ENCODE peak calls at places on chromosome 13, in five cellular contexts. X, B, O, U and A are unnamed samples.

GRCh38 chr13:93847162-93847561 is 620.6 kb downstream of the GPC6 start:
- DNase-seq in O (no peak), B (peak), X (no peak), U (peak), A (no peak)

GRCh38 chr13:23512762-23513395 is 57.3 kb upstream of the TNFRSF19 start:
- DNase-seq in U (no peak), X (no peak), O (no peak), B (no peak), A (no peak)

GRCh38 chr13:91693466-91693865 is 295.0 kb downstream of the GPC5 start:
- DNase-seq in U (no peak), X (no peak), B (no peak), O (no peak), A (no peak)

GRCh38 chr13:102145750-102146149 is 256.1 kb downstream of the FGF14 start:
- DNase-seq in U (no peak), B (no peak), O (no peak), X (no peak), A (no peak)

GRCh38 chr13:44048326-44048725 is 168.6 kb downstream of the LACC1 start:
- DNase-seq in U (peak), B (no peak), X (no peak), O (no peak), A (no peak)

GRCh38 chr13:73057284-73058025 is 1.4 kb upstream of the KLF5 start:
- DNase-seq in U (no peak), B (no peak), O (no peak), X (no peak), A (no peak)

GRCh38 chr13:99614465-99614885 is 113.2 kb downstream of the TM9SF2 start:
- DNase-seq in X (no peak), O (no peak), U (peak), B (no peak), A (no peak)

GRCh38 chr13:49810825-49811526 is 18.5 kb upstream of the KPNA3 start:
- DNase-seq in O (no peak), X (no peak), B (peak), U (peak), A (no peak)

GRCh38 chr13:60583196-60583908 is 186.3 kb downstream of the TDRD3 start:
- DNase-seq in U (peak), X (no peak), O (no peak), B (peak), A (no peak)

GRCh38 chr13:37492741-37493514 is 105.6 kb downstream of the POSTN start:
- DNase-seq in O (no peak), B (peak), U (peak), X (no peak), A (no peak)

GRCh38 chr13:111645598-111646463 is 325.4 kb downstream of the TEX29 start:
- DNase-seq in U (no peak), X (no peak), B (no peak), O (no peak), A (no peak)

GRCh38 chr13:20370815-20371421 is 138.8 kb upstream of the GJB6 start:
- DNase-seq in O (no peak), X (no peak), B (no peak), U (no peak), A (no peak)

GRCh38 chr13:101289764-101290163 is 126.5 kb downstream of the NALCN start:
- DNase-seq in B (peak), U (peak), O (no peak), X (no peak), A (no peak)

GRCh38 chr13:75175575-75175974 is 306.4 kb downstream of the TBC1D4 start:
- DNase-seq in X (no peak), O (no peak), U (no peak), B (no peak), A (no peak)

GRCh38 chr13:76825415-76825814 is 60.8 kb downstream of the KCTD12 start:
- DNase-seq in X (no peak), O (no peak), B (peak), U (peak), A (no peak)

GRCh38 chr13:38979891-38980627 is 10.6 kb downstream of the STOML3 start:
- DNase-seq in U (peak), X (no peak), O (no peak), B (peak), A (no peak)

GRCh38 chr13:40653558-40654318 is 12.7 kb downstream of the FOXO1 start:
- DNase-seq in U (peak), O (no peak), B (peak), X (no peak), A (no peak)

GRCh38 chr13:38951525-38952313 is 38.9 kb downstream of the STOML3 start:
- DNase-seq in B (no peak), O (no peak), U (no peak), X (no peak), A (no peak)

GRCh38 chr13:48093588-48093987 is 1.3 kb downstream of the MED4 start:
- DNase-seq in O (no peak), B (no peak), U (no peak), X (no peak), A (no peak)
- H3K4me3 ChIP-seq in O (peak), B (peak), U (peak), X (peak), A (peak)

GRCh38 chr13:51559916-51560315 is 24.3 kb upstream of the WDFY2 start:
- DNase-seq in B (no peak), O (no peak), U (no peak), X (no peak), A (no peak)
- H3K4me3 ChIP-seq in B (no peak), O (no peak), U (no peak), X (no peak), A (no peak)

DNA sequence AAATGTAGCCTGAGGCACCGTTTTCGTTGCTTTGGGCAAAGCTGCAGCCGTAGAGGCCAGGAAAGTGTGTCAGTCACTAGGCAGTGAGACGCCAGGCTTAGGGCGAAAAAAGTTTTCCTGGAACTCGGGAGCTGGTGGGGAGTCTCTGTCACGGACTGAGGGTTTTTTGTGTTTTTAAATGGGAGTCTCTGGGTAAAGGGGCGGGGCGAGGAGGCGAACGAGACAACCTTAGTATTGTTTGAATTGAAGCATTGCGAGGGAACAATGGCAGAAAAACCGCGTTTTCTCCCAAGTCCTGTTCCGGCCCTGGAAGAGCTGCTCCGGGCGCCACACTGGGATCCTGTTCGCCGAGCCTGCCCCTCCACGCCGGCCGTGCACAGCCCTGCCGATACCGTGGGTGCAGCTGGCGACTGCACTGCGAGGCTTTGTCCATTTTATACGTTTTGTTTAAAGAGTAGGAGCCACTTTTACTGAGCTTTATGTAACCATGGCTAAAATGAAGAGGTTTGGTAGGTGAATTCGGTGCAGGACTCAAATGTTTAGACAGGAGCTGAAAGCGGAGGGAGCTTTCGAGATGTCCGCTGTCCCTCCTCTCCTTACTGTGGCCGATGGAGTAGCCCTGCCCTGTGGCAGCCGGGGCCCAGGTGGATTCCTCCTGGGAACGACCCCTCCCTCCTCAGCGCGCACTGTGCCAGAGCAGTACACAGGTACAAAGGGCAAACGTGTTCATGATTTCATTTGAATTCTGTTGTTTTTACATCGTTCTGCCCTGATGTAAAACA is 1.5 kb downstream of the COL4A2 start:
- DNase-seq in X (no peak), B (peak), O (peak), U (no peak), A (no peak)
- H3K4me3 ChIP-seq in X (peak), B (peak), O (peak), U (peak), A (peak)

DNA sequence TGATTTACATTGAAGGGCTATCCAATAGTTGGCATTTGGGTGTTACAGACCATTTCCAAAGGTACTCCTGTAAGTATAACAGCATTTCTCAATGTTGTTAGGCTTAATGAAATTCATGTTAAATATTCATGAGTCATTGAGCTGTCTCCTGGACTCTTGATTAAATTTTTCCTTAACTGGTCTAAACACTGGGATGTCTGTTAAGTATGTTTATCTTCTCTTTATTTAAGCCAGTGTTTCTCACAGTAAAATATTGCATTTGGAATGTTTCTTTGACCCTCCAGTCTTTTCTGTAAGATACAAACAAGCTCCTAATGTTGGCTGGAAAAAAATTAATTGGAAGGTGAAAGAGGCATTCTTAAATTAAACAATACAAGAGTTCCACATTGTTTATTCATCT is 402.5 kb upstream of the HTR2A start:
- DNase-seq in O (no peak), X (no peak), B (peak), U (peak), A (no peak)
- H3K4me3 ChIP-seq in O (no peak), X (no peak), B (no peak), U (no peak), A (no peak)

DNA sequence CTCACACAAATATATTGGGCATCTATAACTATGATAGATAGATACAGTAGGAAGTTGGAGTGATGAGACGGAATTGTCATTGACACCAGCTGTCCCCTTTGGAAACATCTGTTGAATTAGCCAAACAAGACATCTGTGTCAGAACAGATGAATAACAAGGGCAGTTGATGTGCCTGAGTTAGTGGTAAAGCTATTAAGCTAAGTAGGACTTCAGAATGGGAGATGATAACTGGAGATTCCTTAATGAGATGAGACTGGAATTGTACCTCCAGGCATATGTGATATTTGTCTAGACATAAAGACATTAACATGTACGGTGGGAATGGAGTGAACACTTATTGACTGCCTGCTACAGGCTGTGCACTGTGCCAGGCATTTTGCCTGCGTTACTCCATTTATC is 78.7 kb downstream of the MBNL2 start:
- DNase-seq in U (no peak), O (no peak), B (no peak), X (no peak), A (no peak)
- H3K4me3 ChIP-seq in U (no peak), O (no peak), B (no peak), X (no peak), A (no peak)

GRCh38 chr13:114097504-114097892 is 34.9 kb downstream of the RASA3 start:
- DNase-seq in U (no peak), B (no peak), O (no peak), X (no peak), A (peak)
- H3K4me3 ChIP-seq in U (no peak), B (no peak), O (no peak), X (no peak), A (no peak)

DNA sequence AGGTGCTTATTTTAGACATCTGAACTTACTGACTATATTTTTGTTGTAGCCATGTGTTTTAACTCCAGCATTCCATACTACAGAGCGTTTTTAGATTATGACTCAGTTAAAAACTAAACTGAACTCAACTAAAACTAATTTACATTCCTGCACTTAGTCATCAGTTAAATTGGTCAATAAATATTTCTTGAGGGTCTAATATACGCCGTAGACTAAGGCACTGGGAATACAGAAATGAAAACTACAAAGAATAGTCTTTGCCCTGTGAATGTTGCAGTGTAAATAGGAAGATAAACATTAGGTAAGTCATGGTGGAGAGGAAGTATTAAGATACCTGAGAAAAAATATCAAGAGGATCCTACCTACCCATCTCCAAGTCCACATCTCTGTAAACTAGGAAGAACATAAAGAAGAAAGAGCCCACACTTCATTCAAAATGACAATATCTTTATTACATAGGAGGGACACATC is 52.7 kb downstream of the MBNL2 start:
- DNase-seq in O (no peak), U (peak), X (no peak), B (peak), A (no peak)
- H3K4me3 ChIP-seq in O (no peak), U (no peak), X (no peak), B (no peak), A (no peak)

GRCh38 chr13:52127378-52127777 is 1.5 kb downstream of the NEK5 start:
- DNase-seq in B (no peak), X (no peak), O (no peak), U (peak), A (no peak)
- H3K4me3 ChIP-seq in B (no peak), X (no peak), O (no peak), U (peak), A (peak)

GRCh38 chr13:105278797-105279425 is 1256.6 kb downstream of the EFNB2 start:
- DNase-seq in U (no peak), B (no peak), O (no peak), X (no peak), A (no peak)
- H3K4me3 ChIP-seq in U (no peak), B (no peak), O (no peak), X (no peak), A (no peak)

DNA sequence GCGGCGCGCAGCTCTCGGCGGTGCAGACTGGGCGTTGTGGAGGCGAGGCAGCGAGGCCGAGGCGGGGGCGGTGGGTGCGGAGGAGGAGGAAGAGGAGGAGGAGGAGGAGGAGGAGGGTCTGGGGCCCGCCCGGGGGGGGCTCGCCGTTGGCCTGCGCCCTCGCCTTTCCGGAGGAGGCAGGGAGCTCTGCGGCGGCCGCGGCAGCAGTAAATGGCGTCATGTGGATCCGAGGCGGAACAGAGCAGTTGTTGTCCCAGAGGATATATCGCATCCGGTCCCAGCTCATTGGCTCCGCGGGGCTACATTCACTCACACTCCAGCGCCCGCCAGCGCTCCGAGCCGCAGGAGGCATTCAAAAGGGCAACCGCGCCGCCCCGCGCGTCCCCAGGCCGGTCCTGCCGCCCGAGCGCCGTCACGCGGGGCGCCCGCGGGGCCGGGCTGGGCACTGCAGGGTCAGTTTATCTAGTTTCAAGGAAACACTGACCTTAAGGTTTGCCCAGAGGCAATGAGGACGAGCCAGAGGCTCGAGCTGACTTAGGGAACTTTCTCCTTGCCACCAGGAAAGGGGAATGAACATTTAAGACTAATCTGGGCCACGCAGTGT is at the start of gene SPRY2:
- DNase-seq in U (peak), O (peak), B (peak), X (peak), A (peak)
- H3K4me3 ChIP-seq in U (peak), O (peak), B (peak), X (peak), A (peak)